ENCODE peak calls at places on chromosomes 11 and 22, in nine cellular contexts. W is uterus, F is right lobe of liver, J is A549, M is GM12891, K is heart left ventricle, Z is K562, S is IMR-90, T is H1. Q is an unnamed sample.
A peak's percentile ranks its signal among the peaks of the same experiment; 100 is the strongest.

GRCh38 chr11:120200677-120201076 is 10.2 kb upstream of the OAF start:
- DNase-seq in W (no peak), F (no peak), J (no peak), M (no peak), K (no peak), Z (no peak), S (no peak), T (no peak), Q (no peak)

GRCh38 chr11:5246772-5247478 is 2.7 kb downstream of the HBG1 start:
- DNase-seq in W (no peak), F (no peak), J (no peak), M (no peak), K (no peak), Z (no peak), S (no peak), T (no peak), Q (no peak)

GRCh38 chr11:72235351-72236057 is 8.5 kb downstream of the PHOX2A start:
- DNase-seq in W (no peak), F (no peak), J (no peak), M (no peak), K (no peak), Z (peak; percentile 6), S (no peak), T (no peak), Q (no peak)

GRCh38 chr11:87180743-87181142 is 143.0 kb downstream of the TMEM135 start:
- DNase-seq in W (no peak), F (no peak), J (no peak), M (no peak), K (no peak), Z (no peak), S (peak; percentile 65), T (no peak), Q (no peak)

GRCh38 chr11:58921778-58922390 is 17.4 kb upstream of the GLYATL1 start:
- DNase-seq in W (no peak), F (no peak), J (no peak), M (no peak), K (no peak), Z (no peak), S (no peak), T (no peak), Q (no peak)

GRCh38 chr11:73292481-73292880 is 15.6 kb upstream of the ARHGEF17 start:
- DNase-seq in W (no peak), F (no peak), J (no peak), M (no peak), K (no peak), Z (no peak), S (no peak), T (no peak), Q (no peak)

GRCh38 chr22:44884968-44885805 is 124.6 kb downstream of the PHF21B start:
- DNase-seq in W (no peak), F (no peak), J (no peak), M (no peak), K (peak; percentile 1), Z (no peak), S (no peak), T (no peak), Q (no peak)

GRCh38 chr22:44620129-44620840 is 81.7 kb upstream of the PRR5 start:
- DNase-seq in W (peak; percentile 46), F (peak; percentile 79), J (no peak), M (no peak), K (peak; percentile 82), Z (peak; percentile 31), S (peak; percentile 50), T (peak; percentile 36), Q (peak; percentile 57)

GRCh38 chr11:28463826-28464225 is 355.6 kb downstream of the METTL15 start:
- DNase-seq in W (no peak), F (no peak), J (no peak), M (no peak), K (no peak), Z (no peak), S (peak; percentile 97), T (no peak), Q (no peak)

GRCh38 chr11:107991868-107992414 is 16.8 kb upstream of the CUL5 start:
- DNase-seq in W (no peak), F (no peak), J (no peak), M (no peak), K (no peak), Z (no peak), S (no peak), T (peak; percentile 50), Q (no peak)

GRCh38 chr11:120179071-120179672 is 31.7 kb upstream of the OAF start:
- DNase-seq in W (no peak), F (no peak), J (no peak), M (no peak), K (no peak), Z (no peak), S (no peak), T (no peak), Q (no peak)

GRCh38 chr11:133107753-133108152 is 424.5 kb downstream of the OPCML start:
- DNase-seq in W (no peak), F (no peak), J (no peak), M (no peak), K (no peak), Z (no peak), S (no peak), T (no peak), Q (no peak)

GRCh38 chr11:122399375-122399774 is 256.1 kb upstream of the UBASH3B start:
- DNase-seq in W (no peak), F (no peak), J (no peak), M (no peak), K (no peak), Z (no peak), S (no peak), T (no peak), Q (no peak)

GRCh38 chr22:33023119-33023827 is 34.9 kb downstream of the SYN3 start:
- DNase-seq in W (no peak), F (no peak), J (no peak), M (no peak), K (no peak), Z (no peak), S (no peak), T (no peak), Q (no peak)

GRCh38 chr11:79396674-79397073 is 44.2 kb downstream of the TENM4 start:
- DNase-seq in W (no peak), F (no peak), J (no peak), M (no peak), K (no peak), Z (no peak), S (peak; percentile 23), T (no peak), Q (no peak)

GRCh38 chr22:47067911-47068654 is 305.6 kb downstream of the TBC1D22A start:
- DNase-seq in W (no peak), F (no peak), J (no peak), M (no peak), K (no peak), Z (no peak), S (no peak), T (no peak), Q (no peak)

GRCh38 chr11:2186669-2187266 is 15.2 kb upstream of the TH start:
- DNase-seq in W (no peak), F (no peak), J (peak; percentile 76), M (peak; percentile 59), K (no peak), Z (peak; percentile 46), S (no peak), T (no peak), Q (no peak)

GRCh38 chr22:20112623-20113511 is 3.0 kb upstream of the RANBP1 start:
- DNase-seq in W (no peak), F (peak; percentile 16), J (no peak), M (no peak), K (no peak), Z (no peak), S (no peak), T (no peak), Q (no peak)
- TF ChIP-seq POLR2A in W (no peak), F (no peak), J (no peak), M (no peak), K (no peak), Z (peak; percentile 60), S (no peak), T (no peak), Q (no peak)

DNA sequence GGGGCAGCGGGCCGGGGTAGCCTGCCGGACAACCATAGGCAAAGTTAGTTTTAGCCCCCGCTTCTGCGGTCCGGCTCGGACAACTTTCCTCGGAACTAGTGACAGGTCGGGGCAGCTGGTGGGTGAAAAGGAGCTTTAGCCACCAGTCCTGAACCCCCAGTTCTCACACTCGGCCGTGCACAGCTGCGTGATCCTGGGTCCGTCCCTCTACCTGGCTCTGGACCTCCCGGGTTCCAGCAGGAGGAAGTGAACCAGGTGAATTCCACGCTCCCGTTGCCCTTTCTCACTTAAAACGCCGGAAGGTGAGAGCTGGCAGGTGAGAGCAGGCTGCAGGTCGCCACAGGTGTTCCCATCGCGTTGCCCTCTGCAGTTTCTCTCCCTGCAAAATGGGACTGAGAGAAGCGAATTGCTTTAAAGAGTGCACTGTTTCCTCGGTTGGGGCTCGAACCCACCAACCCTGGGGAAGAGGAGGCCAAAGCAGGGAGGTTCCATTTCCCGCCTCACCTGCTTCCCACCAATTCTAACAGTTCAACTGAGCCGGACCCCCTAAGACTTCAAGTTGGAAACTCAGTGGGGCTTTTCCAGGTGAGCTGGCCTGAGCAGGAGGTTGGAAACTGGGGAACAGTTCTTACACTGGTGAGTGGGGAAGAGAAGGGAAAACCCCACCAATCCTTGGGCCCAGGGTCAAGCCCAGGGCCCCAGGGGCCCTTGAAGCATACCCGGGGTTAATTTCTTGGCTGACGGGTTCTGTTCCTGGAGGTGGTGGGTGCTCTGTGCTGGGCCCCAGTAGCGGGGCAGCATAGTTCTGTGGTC is 489 bp downstream of the CD82 start:
- DNase-seq in W (no peak), F (no peak), J (no peak), M (no peak), K (no peak), Z (peak; percentile 2), S (no peak), T (no peak), Q (peak; percentile 57)
- TF ChIP-seq POLR2A in W (no peak), F (no peak), J (no peak), M (no peak), K (no peak), Z (no peak), S (no peak), T (no peak), Q (no peak)

GRCh38 chr11:129813216-129813791 is 2.3 kb upstream of the TMEM45B start:
- DNase-seq in W (no peak), F (no peak), J (no peak), M (no peak), K (no peak), Z (no peak), S (no peak), T (no peak), Q (no peak)
- TF ChIP-seq POLR2A in W (no peak), F (no peak), J (no peak), M (no peak), K (no peak), Z (no peak), S (no peak), T (no peak), Q (no peak)

DNA sequence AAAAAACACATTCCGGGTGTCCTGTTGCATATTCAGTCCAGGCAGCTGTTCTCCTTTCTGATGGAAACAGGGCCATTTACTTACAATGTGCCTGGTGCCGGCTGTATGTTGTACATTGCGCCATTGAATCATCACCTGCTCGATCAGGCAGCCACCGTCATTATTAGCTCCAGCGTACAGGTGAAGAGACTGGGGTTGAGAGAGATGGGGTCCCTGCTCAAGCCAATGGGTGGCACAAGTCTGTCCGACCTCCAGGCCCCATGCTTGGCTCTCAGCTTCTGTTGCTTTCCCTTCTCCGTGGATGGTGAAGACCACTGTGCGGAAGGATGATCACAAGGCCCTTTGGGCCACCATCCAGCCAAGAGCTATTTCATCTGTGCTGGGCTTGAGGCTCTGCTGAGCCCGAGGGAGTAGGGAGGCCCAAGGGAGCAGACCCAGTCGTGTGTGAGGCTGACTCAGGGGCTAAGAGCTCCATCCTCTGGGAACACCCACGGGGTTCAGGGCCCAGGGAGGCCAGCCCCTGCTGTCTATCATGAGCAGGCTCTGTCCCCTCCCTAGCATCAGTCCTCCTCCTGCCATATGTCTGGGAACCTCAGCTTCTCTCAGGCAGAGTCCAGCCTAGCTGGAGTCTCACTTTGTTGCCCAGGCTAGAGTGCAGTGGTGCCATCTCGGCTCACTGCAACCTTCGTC is 20.7 kb upstream of the EMID1 start:
- DNase-seq in W (no peak), F (no peak), J (no peak), M (no peak), K (no peak), Z (no peak), S (no peak), T (no peak), Q (no peak)
- TF ChIP-seq POLR2A in W (no peak), F (no peak), J (no peak), M (no peak), K (no peak), Z (no peak), S (no peak), T (no peak), Q (no peak)

Q was measured in body of pancreas.